ENCODE peak calls at places on chromosomes 3 and 15, in six cellular contexts. One of them, this sample, is unnamed.

GRCh38 chr3:100169186-100169585 is 54.9 kb upstream of the FILIP1L start:
- DNase-seq in activated effector memory CD4-positive, alpha-beta T cell treated with anti-CD3 and anti-CD28 coated beads, Interleukin-2, amount 50 U/mL, for 16 hours: no peak
- DNase-seq in activated naive CD4-positive, alpha-beta T cell: no peak
- DNase-seq in IMR-90: no peak
- DNase-seq in HuH-7.5: no peak
- DNase-seq in cardiac fibroblast: no peak
- DNase-seq in this sample: no peak

GRCh38 chr3:128588147-128588546 is 62.5 kb downstream of the RPN1 start:
- DNase-seq in activated naive CD4-positive, alpha-beta T cell: no peak
- DNase-seq in cardiac fibroblast: no peak
- DNase-seq in IMR-90: no peak
- DNase-seq in activated effector memory CD4-positive, alpha-beta T cell treated with anti-CD3 and anti-CD28 coated beads, Interleukin-2, amount 50 U/mL, for 16 hours: no peak
- DNase-seq in HuH-7.5: no peak
- DNase-seq in this sample: no peak

GRCh38 chr3:100600181-100601042 is 9.0 kb upstream of the ADGRG7 start:
- DNase-seq in activated effector memory CD4-positive, alpha-beta T cell treated with anti-CD3 and anti-CD28 coated beads, Interleukin-2, amount 50 U/mL, for 16 hours: no peak
- DNase-seq in HuH-7.5: no peak
- DNase-seq in cardiac fibroblast: no peak
- DNase-seq in IMR-90: no peak
- DNase-seq in activated naive CD4-positive, alpha-beta T cell: no peak
- DNase-seq in this sample: peak; percentile 20

GRCh38 chr3:168213920-168214319 is 118.2 kb upstream of the GOLIM4 start:
- DNase-seq in activated effector memory CD4-positive, alpha-beta T cell treated with anti-CD3 and anti-CD28 coated beads, Interleukin-2, amount 50 U/mL, for 16 hours: no peak
- DNase-seq in cardiac fibroblast: peak; percentile 38
- DNase-seq in HuH-7.5: no peak
- DNase-seq in activated naive CD4-positive, alpha-beta T cell: no peak
- DNase-seq in IMR-90: no peak
- DNase-seq in this sample: no peak

GRCh38 chr3:58628823-58629562 is 37.6 kb downstream of the FAM3D start:
- DNase-seq in cardiac fibroblast: peak; percentile 95
- DNase-seq in IMR-90: peak; percentile 97
- DNase-seq in HuH-7.5: no peak
- DNase-seq in activated naive CD4-positive, alpha-beta T cell: no peak
- DNase-seq in activated effector memory CD4-positive, alpha-beta T cell treated with anti-CD3 and anti-CD28 coated beads, Interleukin-2, amount 50 U/mL, for 16 hours: no peak
- DNase-seq in this sample: no peak

GRCh38 chr3:53843195-53844177 is 2.7 kb downstream of the CHDH start:
- DNase-seq in HuH-7.5: no peak
- DNase-seq in cardiac fibroblast: no peak
- DNase-seq in IMR-90: no peak
- DNase-seq in activated naive CD4-positive, alpha-beta T cell: no peak
- DNase-seq in activated effector memory CD4-positive, alpha-beta T cell treated with anti-CD3 and anti-CD28 coated beads, Interleukin-2, amount 50 U/mL, for 16 hours: no peak
- DNase-seq in this sample: no peak

GRCh38 chr3:63278171-63278999 is at the start of gene SYNPR:
- DNase-seq in HuH-7.5: no peak
- DNase-seq in IMR-90: no peak
- DNase-seq in cardiac fibroblast: no peak
- DNase-seq in activated naive CD4-positive, alpha-beta T cell: no peak
- DNase-seq in activated effector memory CD4-positive, alpha-beta T cell treated with anti-CD3 and anti-CD28 coated beads, Interleukin-2, amount 50 U/mL, for 16 hours: no peak
- DNase-seq in this sample: no peak

GRCh38 chr3:191414286-191414685 is 46.7 kb upstream of the PYDC2 start:
- DNase-seq in activated effector memory CD4-positive, alpha-beta T cell treated with anti-CD3 and anti-CD28 coated beads, Interleukin-2, amount 50 U/mL, for 16 hours: no peak
- DNase-seq in activated naive CD4-positive, alpha-beta T cell: no peak
- DNase-seq in HuH-7.5: no peak
- DNase-seq in IMR-90: peak; percentile 18
- DNase-seq in cardiac fibroblast: no peak
- DNase-seq in this sample: no peak

GRCh38 chr3:159166899-159167586 is 365.2 kb downstream of the MFSD1 start:
- DNase-seq in activated naive CD4-positive, alpha-beta T cell: no peak
- DNase-seq in cardiac fibroblast: no peak
- DNase-seq in HuH-7.5: no peak
- DNase-seq in IMR-90: no peak
- DNase-seq in activated effector memory CD4-positive, alpha-beta T cell treated with anti-CD3 and anti-CD28 coated beads, Interleukin-2, amount 50 U/mL, for 16 hours: no peak
- DNase-seq in this sample: no peak

GRCh38 chr15:59371458-59372351 is 966 bp downstream of the MYO1E start:
- DNase-seq in IMR-90: no peak
- DNase-seq in HuH-7.5: no peak
- DNase-seq in cardiac fibroblast: peak; percentile 37
- DNase-seq in activated effector memory CD4-positive, alpha-beta T cell treated with anti-CD3 and anti-CD28 coated beads, Interleukin-2, amount 50 U/mL, for 16 hours: no peak
- DNase-seq in activated naive CD4-positive, alpha-beta T cell: no peak
- DNase-seq in this sample: no peak

GRCh38 chr15:76056931-76057330 is 2.9 kb upstream of the TMEM266 start:
- DNase-seq in cardiac fibroblast: no peak
- DNase-seq in activated naive CD4-positive, alpha-beta T cell: no peak
- DNase-seq in HuH-7.5: no peak
- DNase-seq in activated effector memory CD4-positive, alpha-beta T cell treated with anti-CD3 and anti-CD28 coated beads, Interleukin-2, amount 50 U/mL, for 16 hours: no peak
- DNase-seq in IMR-90: no peak
- DNase-seq in this sample: no peak